ENCODE peak calls at places on chromosome 12, in four cellular contexts. O is Panc1, J is HCT116, R is ascending aorta. D is an unnamed sample.

GRCh38 chr12:931591-931990 is 17.9 kb downstream of the RAD52 start:
- DNase-seq in O (no peak), J (no peak), R (no peak), D (no peak)

GRCh38 chr12:98696036-98696646 is 51.1 kb downstream of the APAF1 start:
- DNase-seq in O (no peak), J (no peak), R (no peak), D (no peak)

GRCh38 chr12:24839268-24839791 is 109.6 kb downstream of the BCAT1 start:
- DNase-seq in O (no peak), J (no peak), R (no peak), D (no peak)

GRCh38 chr12:91853350-91854127 is 292.1 kb downstream of the BTG1 start:
- DNase-seq in O (no peak), J (no peak), R (no peak), D (no peak)

GRCh38 chr12:44696542-44696941 is 179.6 kb downstream of the NELL2 start:
- DNase-seq in O (no peak), J (no peak), R (no peak), D (no peak)

GRCh38 chr12:11877869-11878780 is 192.6 kb upstream of the BCL2L14 start:
- DNase-seq in O (no peak), J (no peak), R (peak), D (no peak)

GRCh38 chr12:123269395-123269892 is 2.2 kb downstream of the CDK2AP1 start:
- DNase-seq in O (no peak), J (no peak), R (peak), D (no peak)

GRCh38 chr12:109056891-109057290 is 4.5 kb downstream of the USP30 start:
- DNase-seq in O (no peak), J (no peak), R (no peak), D (no peak)

GRCh38 chr12:124698211-124698997 is 131.0 kb upstream of the NCOR2 start:
- DNase-seq in O (no peak), J (no peak), R (no peak), D (no peak)

GRCh38 chr12:38934696-38935095 is 29.3 kb upstream of the CPNE8 start:
- DNase-seq in O (no peak), J (no peak), R (no peak), D (no peak)

GRCh38 chr12:56084958-56085543 is 5.1 kb downstream of the ERBB3 start:
- DNase-seq in O (no peak), J (no peak), R (no peak), D (no peak)

GRCh38 chr12:3869860-3870259 is 3.3 kb downstream of the PARP11 start:
- DNase-seq in O (no peak), J (no peak), R (no peak), D (no peak)

GRCh38 chr12:101599311-101599710 is 4.5 kb downstream of the MYBPC1 start:
- DNase-seq in O (no peak), J (no peak), R (no peak), D (no peak)

GRCh38 chr12:116534341-116535121 is 24.6 kb upstream of the MAP1LC3B2 start:
- DNase-seq in O (no peak), J (no peak), R (no peak), D (peak)

GRCh38 chr12:2673966-2674810 is 120.6 kb upstream of the FKBP4 start:
- DNase-seq in O (no peak), J (peak), R (peak), D (no peak)

GRCh38 chr12:31106101-31106803 is 32.6 kb downstream of the DDX11 start:
- DNase-seq in O (no peak), J (no peak), R (no peak), D (no peak)

GRCh38 chr12:14514154-14514842 is 53.4 kb downstream of the PLBD1 start:
- DNase-seq in O (no peak), J (peak), R (no peak), D (no peak)

GRCh38 chr12:66694666-66695065 is 15.8 kb upstream of the GRIP1 start:
- DNase-seq in O (no peak), J (no peak), R (no peak), D (no peak)

GRCh38 chr12:75571204-75571603 is 59.8 kb upstream of the KRR1 start:
- DNase-seq in O (no peak), J (no peak), R (no peak), D (no peak)
- TF ChIP-seq CTCF in O (no peak), J (no peak), R (no peak), D (no peak)

GRCh38 chr12:41680155-41680554 is 464.5 kb downstream of the GXYLT1 start:
- DNase-seq in O (no peak), J (no peak), R (no peak), D (no peak)

GRCh38 chr12:41683513-41683912 is 461.2 kb downstream of the GXYLT1 start:
- DNase-seq in O (no peak), J (no peak), R (no peak), D (no peak)

GRCh38 chr12:41683023-41683422 is 461.7 kb downstream of the GXYLT1 start:
- DNase-seq in O (no peak), J (no peak), R (no peak), D (no peak)

GRCh38 chr12:41684997-41685396 is 459.7 kb downstream of the GXYLT1 start:
- DNase-seq in O (no peak), J (no peak), R (no peak), D (no peak)

DNA sequence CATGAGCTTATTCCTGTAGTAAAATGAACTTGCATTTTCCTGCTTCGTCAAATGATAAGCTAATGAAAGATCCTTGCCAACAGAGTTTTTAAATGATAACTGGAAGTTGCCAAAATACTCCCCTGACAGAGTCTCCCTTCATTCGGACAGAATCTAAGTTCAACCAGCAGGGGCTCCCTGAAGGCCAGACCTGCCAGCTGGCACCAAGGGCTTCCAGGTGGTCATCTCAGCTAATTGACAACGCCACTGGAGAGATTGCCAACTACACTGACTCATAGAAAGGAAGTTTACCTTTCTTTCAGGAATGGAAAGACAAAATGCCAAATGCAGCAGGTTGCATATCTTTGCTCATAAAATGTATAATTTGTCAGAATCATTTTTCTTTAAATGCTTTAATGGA is 462.8 kb downstream of the GXYLT1 start:
- DNase-seq in O (no peak), J (no peak), R (no peak), D (no peak)
- TF ChIP-seq CTCF in O (no peak), J (no peak), R (no peak), D (no peak)

GRCh38 chr12:120939523-120939922 is 35.4 kb upstream of the SPPL3 start:
- DNase-seq in O (no peak), J (no peak), R (peak), D (no peak)
- TF ChIP-seq CTCF in O (no peak), J (no peak), R (no peak), D (no peak)

DNA sequence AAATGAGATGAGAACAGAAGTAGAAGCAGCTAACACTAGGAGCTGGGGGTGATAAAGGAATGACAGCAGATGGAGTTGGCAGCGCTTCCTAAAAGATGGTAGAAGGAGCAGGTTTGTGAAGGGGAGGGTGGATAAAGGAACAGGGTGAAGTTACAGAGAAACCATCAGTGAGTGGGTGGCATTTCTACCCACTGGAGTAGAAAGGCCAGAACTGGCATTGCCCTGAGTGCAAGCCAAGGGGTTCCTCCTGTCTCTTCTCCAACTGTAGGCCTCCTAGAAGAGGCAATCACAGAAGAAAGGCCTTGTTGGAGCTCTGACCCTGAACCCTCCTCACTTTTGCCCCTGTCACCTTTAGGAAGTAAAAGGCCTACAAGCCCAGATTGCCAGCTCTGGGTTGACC is 2.2 kb downstream of the KRT18 start:
- DNase-seq in O (no peak), J (no peak), R (no peak), D (no peak)
- TF ChIP-seq CTCF in O (no peak), J (no peak), R (no peak), D (no peak)

DNA sequence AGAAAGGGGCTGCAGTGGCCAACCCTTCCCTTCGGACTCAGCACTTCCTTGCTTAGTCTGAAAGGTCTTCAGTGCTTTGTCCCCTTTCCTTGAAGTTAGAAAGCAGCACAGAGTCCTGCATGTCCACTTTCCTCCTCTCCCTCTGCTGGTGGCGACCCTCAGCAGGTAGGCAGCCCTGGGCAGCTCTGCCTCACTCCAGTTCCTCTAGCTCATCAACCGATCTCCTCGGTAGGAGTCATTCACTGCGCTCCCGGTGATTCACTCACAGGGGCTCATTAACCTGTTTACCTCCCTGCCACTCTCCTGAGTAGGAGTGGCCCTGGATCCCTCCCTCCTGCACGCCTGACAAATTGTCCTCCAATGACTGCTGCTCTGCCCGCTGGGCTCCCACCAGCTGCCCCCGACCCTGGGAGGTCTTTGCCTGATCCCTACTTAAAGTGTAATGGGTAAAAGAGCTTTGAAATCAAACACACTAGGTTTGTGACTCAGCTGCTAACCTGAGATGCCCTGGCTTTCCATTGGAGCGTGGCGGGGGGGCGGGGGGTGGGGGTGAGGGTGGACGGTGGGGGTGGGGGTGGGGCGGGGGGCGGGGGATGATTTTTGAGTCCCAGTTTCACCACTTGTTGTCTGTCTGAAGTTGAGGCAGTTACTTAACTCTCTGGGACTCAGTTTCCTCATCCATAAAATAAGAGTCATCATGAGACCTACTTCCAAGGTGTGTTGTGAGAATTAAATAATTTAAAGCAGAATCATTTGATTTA is 4.2 kb downstream of the SCNN1A start:
- DNase-seq in O (peak), J (peak), R (no peak), D (no peak)
- TF ChIP-seq CTCF in O (no peak), J (no peak), R (no peak), D (no peak)

DNA sequence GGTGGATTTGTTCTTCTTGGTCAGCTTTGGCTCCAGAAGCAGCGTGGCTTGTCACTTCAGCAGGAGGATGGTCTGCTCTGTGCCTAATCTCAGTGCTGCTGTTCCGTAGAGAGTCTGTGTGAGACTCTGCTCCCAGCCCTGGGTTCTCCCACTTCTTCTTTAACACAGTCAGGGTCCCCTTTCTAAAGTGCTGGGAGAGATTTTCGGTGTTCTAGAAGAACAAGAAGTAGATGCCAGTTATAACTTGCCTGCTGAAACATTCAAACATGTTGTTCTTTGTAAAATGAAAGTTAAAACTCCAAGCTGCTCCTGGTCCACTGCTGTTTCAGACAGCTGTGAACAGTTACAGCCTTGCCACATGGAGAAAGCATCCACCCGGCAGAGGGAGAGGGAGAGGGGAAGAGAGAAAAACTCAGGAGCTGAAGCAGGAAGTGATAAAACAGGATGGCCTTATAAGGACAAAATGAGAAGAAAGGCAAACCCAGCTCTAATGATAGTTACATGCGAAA is 55.2 kb upstream of the CERS5 start:
- DNase-seq in O (peak), J (peak), R (peak), D (no peak)
- TF ChIP-seq CTCF in O (no peak), J (no peak), R (peak), D (no peak)

DNA sequence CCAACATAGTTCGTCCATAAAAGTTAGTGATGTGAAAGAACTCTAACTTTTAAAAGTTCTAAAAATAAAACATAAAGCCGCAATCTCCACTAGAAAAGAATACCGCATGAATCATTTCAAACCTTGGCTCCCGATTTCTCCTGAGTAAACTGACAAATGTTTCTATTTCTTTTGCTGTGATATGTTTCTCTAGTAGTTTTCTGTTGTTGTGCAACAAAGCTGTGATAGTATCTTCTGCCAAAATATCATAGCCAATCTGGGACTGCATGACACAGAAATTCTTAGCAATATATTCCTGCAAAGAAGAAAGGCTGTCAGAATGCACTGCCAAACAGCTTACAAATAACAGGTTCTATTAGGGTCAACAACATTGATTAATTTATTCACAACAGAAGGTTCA is 174.0 kb downstream of the ITPR2 start:
- DNase-seq in O (no peak), J (no peak), R (no peak), D (no peak)
- TF ChIP-seq CTCF in O (no peak), J (no peak), R (no peak), D (no peak)

GRCh38 chr12:128267651-128268347 is 829 bp downstream of the TMEM132C start:
- DNase-seq in O (no peak), J (no peak), R (no peak), D (no peak)
- TF ChIP-seq CTCF in O (no peak), J (no peak), R (no peak), D (no peak)

D was measured in omental fat pad.